ENCODE peak calls at places on chromosomes 1 and 21, in ten cellular contexts. H, C, P, R, O, T, B, A, L and Z are unnamed samples.

GRCh38 chr1:152189657-152190442 is 30.8 kb upstream of the RPTN start:
- DNase-seq in H (peak), C (peak), P (peak), R (peak), O (peak), T (peak), B (peak), A (peak), L (peak), Z (peak)

GRCh38 chr1:24388331-24388870 is 25.2 kb downstream of the STPG1 start:
- DNase-seq in H (no peak), C (no peak), P (no peak), R (no peak), O (no peak), T (no peak), B (no peak), A (no peak), L (no peak), Z (no peak)

GRCh38 chr1:118158918-118159317 is 26.1 kb downstream of the SPAG17 start:
- DNase-seq in H (no peak), C (no peak), P (peak), R (no peak), O (no peak), T (no peak), B (no peak), A (peak), L (no peak), Z (no peak)

GRCh38 chr1:3116150-3116510 is 47.1 kb downstream of the PRDM16 start:
- DNase-seq in H (no peak), C (no peak), P (no peak), R (no peak), O (no peak), T (no peak), B (no peak), A (no peak), L (no peak), Z (no peak)

GRCh38 chr1:227728059-227728891 is 6.8 kb downstream of the JMJD4 start:
- DNase-seq in H (peak), C (peak), P (no peak), R (no peak), O (peak), T (peak), B (peak), A (peak), L (peak), Z (peak)

GRCh38 chr1:115463347-115463746 is 125.3 kb upstream of the NGF start:
- DNase-seq in H (no peak), C (no peak), P (no peak), R (no peak), O (no peak), T (peak), B (no peak), A (peak), L (no peak), Z (no peak)

GRCh38 chr1:54803761-54804470 is 2.8 kb upstream of the TTC22 start:
- DNase-seq in H (no peak), C (peak), P (no peak), R (no peak), O (no peak), T (no peak), B (no peak), A (peak), L (peak), Z (peak)

GRCh38 chr21:45543371-45543709 is 1.1 kb upstream of the SLC19A1 start:
- DNase-seq in H (no peak), C (peak), P (no peak), R (no peak), O (peak), T (no peak), B (no peak), A (no peak), L (no peak), Z (no peak)

GRCh38 chr1:24935615-24936484 is 5.8 kb upstream of the RUNX3 start:
- DNase-seq in H (no peak), C (no peak), P (no peak), R (no peak), O (no peak), T (no peak), B (peak), A (no peak), L (peak), Z (no peak)

GRCh38 chr1:82110366-82111254 is 309.9 kb downstream of the ADGRL2 start:
- DNase-seq in H (no peak), C (no peak), P (no peak), R (no peak), O (no peak), T (peak), B (no peak), A (no peak), L (no peak), Z (no peak)

GRCh38 chr1:227887697-227888403 is 59.9 kb downstream of the WNT9A start:
- DNase-seq in H (no peak), C (peak), P (no peak), R (no peak), O (peak), T (peak), B (peak), A (no peak), L (no peak), Z (peak)

GRCh38 chr1:114154146-114154962 is 685 bp upstream of the SYT6 start:
- DNase-seq in H (no peak), C (no peak), P (no peak), R (no peak), O (no peak), T (peak), B (peak), A (peak), L (no peak), Z (peak)

GRCh38 chr1:152654110-152654509 is 9.1 kb upstream of the LCE2D start:
- DNase-seq in H (peak), C (no peak), P (peak), R (peak), O (no peak), T (no peak), B (peak), A (peak), L (peak), Z (no peak)

GRCh38 chr1:88985033-88985432 is 7.4 kb downstream of the KYAT3 start:
- DNase-seq in H (no peak), C (no peak), P (peak), R (peak), O (no peak), T (peak), B (no peak), A (peak), L (no peak), Z (no peak)

GRCh38 chr1:26861286-26861701 is 1.7 kb upstream of the SFN start:
- DNase-seq in H (peak), C (no peak), P (no peak), R (no peak), O (no peak), T (no peak), B (no peak), A (peak), L (no peak), Z (no peak)

GRCh38 chr1:116769561-116769977 is 15.3 kb downstream of the CD2 start:
- DNase-seq in H (peak), C (peak), P (no peak), R (no peak), O (no peak), T (no peak), B (peak), A (peak), L (peak), Z (no peak)

GRCh38 chr1:22169816-22170215 is 26.9 kb upstream of the WNT4 start:
- DNase-seq in H (no peak), C (no peak), P (no peak), R (no peak), O (no peak), T (no peak), B (no peak), A (no peak), L (no peak), Z (no peak)

GRCh38 chr1:147600119-147601111 is 59.1 kb downstream of the BCL9 start:
- DNase-seq in H (peak), C (no peak), P (no peak), R (no peak), O (no peak), T (peak), B (peak), A (peak), L (peak), Z (no peak)

GRCh38 chr21:39386194-39386593 is 37.3 kb upstream of the HMGN1 start:
- DNase-seq in H (no peak), C (peak), P (peak), R (no peak), O (peak), T (no peak), B (peak), A (no peak), L (no peak), Z (peak)

GRCh38 chr1:232191560-232191959 is 438.4 kb downstream of the SIPA1L2 start:
- DNase-seq in H (no peak), C (no peak), P (no peak), R (no peak), O (no peak), T (no peak), B (no peak), A (no peak), L (no peak), Z (no peak)

GRCh38 chr1:209652121-209652742 is at the start of gene LAMB3:
- DNase-seq in H (no peak), C (no peak), P (no peak), R (no peak), O (no peak), T (peak), B (no peak), A (no peak), L (no peak), Z (no peak)

GRCh38 chr1:22710688-22711024 is at the start of gene EPHB2:
- DNase-seq in H (no peak), C (no peak), P (no peak), R (peak), O (peak), T (peak), B (peak), A (peak), L (peak), Z (no peak)

GRCh38 chr1:45359882-45360513 is 19.8 kb upstream of the MUTYH start:
- DNase-seq in H (peak), C (no peak), P (peak), R (peak), O (peak), T (peak), B (peak), A (peak), L (peak), Z (peak)